ENCODE peak calls at places on chromosomes 4 and X, in nine cellular contexts. J is BE2C; V is aorta; K is NCI-H2171; E is hypothalamus; D is posterior vena cava; R is epithelial cell of proximal tubule; Q is left colon; Y is activated T-cell treated with anti-CD3 and anti-CD28 coated beads, Interleukin-2, amount 50 U/mL, for 72 hours. I is an unnamed sample.

GRCh38 chr4:158459085-158459820 is 62.4 kb upstream of the RXFP1 start:
- DNase-seq in J (no peak), V (no peak), K (no peak), E (no peak), D (no peak), R (no peak), Q (no peak), Y (no peak), I (no peak)

GRCh38 chrX:65874110-65874509 is 165.8 kb downstream of the VSIG4 start:
- DNase-seq in J (no peak), V (no peak), K (no peak), E (no peak), D (no peak), R (no peak), Q (no peak), Y (no peak), I (no peak)

GRCh38 chrX:2423293-2423692 is 77.5 kb downstream of the DHRSX start:
- DNase-seq in J (no peak), V (no peak), K (no peak), E (no peak), D (no peak), R (no peak), Q (no peak), Y (no peak), I (no peak)

GRCh38 chr4:102139132-102139573 is 206.1 kb downstream of the SLC39A8 start:
- DNase-seq in J (no peak), V (no peak), K (no peak), E (no peak), D (no peak), R (no peak), Q (no peak), Y (no peak), I (no peak)

GRCh38 chr4:67939195-67939594 is 24.1 kb downstream of the TMPRSS11A start:
- DNase-seq in J (no peak), V (no peak), K (no peak), E (no peak), D (no peak), R (no peak), Q (no peak), Y (no peak), I (no peak)

GRCh38 chrX:65985922-65986588 is 53.8 kb downstream of the VSIG4 start:
- DNase-seq in J (no peak), V (no peak), K (peak), E (no peak), D (no peak), R (no peak), Q (no peak), Y (peak), I (peak)

GRCh38 chrX:72159769-72160168 is 21.8 kb upstream of the PIN4 start:
- DNase-seq in J (no peak), V (no peak), K (no peak), E (no peak), D (no peak), R (no peak), Q (no peak), Y (no peak), I (no peak)

GRCh38 chr4:99404595-99405287 is 30.4 kb downstream of the ADH7 start:
- DNase-seq in J (no peak), V (peak), K (no peak), E (no peak), D (no peak), R (peak), Q (no peak), Y (peak), I (no peak)

GRCh38 chr4:73396993-73397972 is 6.8 kb upstream of the ALB start:
- DNase-seq in J (no peak), V (no peak), K (no peak), E (no peak), D (no peak), R (no peak), Q (no peak), Y (no peak), I (no peak)

GRCh38 chr4:53702334-53703266 is 111.3 kb upstream of the LNX1 start:
- DNase-seq in J (peak), V (peak), K (peak), E (peak), D (peak), R (no peak), Q (peak), Y (peak), I (no peak)

GRCh38 chr4:99402765-99403164 is 32.4 kb downstream of the ADH7 start:
- DNase-seq in J (no peak), V (no peak), K (no peak), E (no peak), D (no peak), R (no peak), Q (no peak), Y (no peak), I (peak)

GRCh38 chrX:7115557-7115956 is 32.0 kb upstream of the STS start:
- DNase-seq in J (no peak), V (no peak), K (no peak), E (no peak), D (no peak), R (no peak), Q (no peak), Y (no peak), I (peak)

GRCh38 chr4:92121099-92121498 is 182.7 kb upstream of the GRID2 start:
- DNase-seq in J (no peak), V (no peak), K (no peak), E (no peak), D (no peak), R (no peak), Q (no peak), Y (no peak), I (no peak)

I was measured in WERI-Rb-1.